ENCODE peak calls at places on chromosome 1, in seven cellular contexts. S, M, T, R, B, C and O are unnamed samples.

GRCh38 chr1:22702671-22703070 is 8.0 kb upstream of the EPHB2 start:
- DNase-seq in S (no peak), B (no peak), M (no peak), R (no peak), C (no peak), T (no peak), O (no peak)

GRCh38 chr1:104403883-104404282 is 654.2 kb downstream of the AMY1C start:
- DNase-seq in M (no peak), T (no peak), B (no peak), R (no peak), C (no peak), S (no peak), O (no peak)

GRCh38 chr1:233707153-233707905 is 93.4 kb downstream of the KCNK1 start:
- DNase-seq in C (no peak), M (peak), R (no peak), S (no peak), B (no peak), T (peak), O (no peak)

GRCh38 chr1:59214764-59215208 is 82.1 kb upstream of the FGGY start:
- DNase-seq in S (no peak), M (peak), B (no peak), R (no peak), C (no peak), T (no peak), O (no peak)

GRCh38 chr1:218785928-218786327 is 387.8 kb upstream of the LYPLAL1 start:
- DNase-seq in C (no peak), B (no peak), M (no peak), T (no peak), S (no peak), R (peak), O (no peak)

GRCh38 chr1:82388679-82389078 is 587.9 kb downstream of the ADGRL2 start:
- DNase-seq in T (peak), S (peak), C (no peak), R (no peak), B (no peak), M (no peak), O (peak)

GRCh38 chr1:225996946-225997545 is 2.1 kb downstream of the SDE2 start:
- DNase-seq in R (no peak), T (no peak), M (no peak), C (no peak), B (no peak), S (peak), O (no peak)

GRCh38 chr1:239218296-239218695 is 168.1 kb upstream of the CHRM3 start:
- DNase-seq in B (no peak), M (no peak), T (no peak), C (no peak), R (peak), S (peak), O (no peak)

GRCh38 chr1:108610073-108610472 is 50.2 kb downstream of the EEIG2 start:
- DNase-seq in B (no peak), M (no peak), C (no peak), S (no peak), R (no peak), T (no peak), O (no peak)